ENCODE peak calls at places on chromosomes 1 and 21, in five cellular contexts. One of them, this sample, is unnamed.

GRCh38 chr1:83692524-83693336 is 306.2 kb downstream of the TTLL7 start:
- DNase-seq in naive thymus-derived CD8-positive, alpha-beta T cell: no peak
- DNase-seq in activated CD8-positive, alpha-beta T cell treated with anti-CD3 and anti-CD28 coated beads, Interleukin-2, amount 10 ng/mL, durations not matched to agents 7 days and 5 days: peak; percentile 40
- DNase-seq in iPS-NIHi11: peak; percentile 78
- DNase-seq in cardiac fibroblast: peak; percentile 25
- DNase-seq in this sample: no peak

GRCh38 chr1:231519166-231519565 is 9.3 kb upstream of the TSNAX start:
- DNase-seq in naive thymus-derived CD8-positive, alpha-beta T cell: no peak
- DNase-seq in activated CD8-positive, alpha-beta T cell treated with anti-CD3 and anti-CD28 coated beads, Interleukin-2, amount 10 ng/mL, durations not matched to agents 7 days and 5 days: no peak
- DNase-seq in iPS-NIHi11: no peak
- DNase-seq in cardiac fibroblast: no peak
- DNase-seq in this sample: no peak

GRCh38 chr1:223834660-223835263 is 11.0 kb downstream of the TP53BP2 start:
- DNase-seq in naive thymus-derived CD8-positive, alpha-beta T cell: no peak
- DNase-seq in activated CD8-positive, alpha-beta T cell treated with anti-CD3 and anti-CD28 coated beads, Interleukin-2, amount 10 ng/mL, durations not matched to agents 7 days and 5 days: no peak
- DNase-seq in iPS-NIHi11: no peak
- DNase-seq in cardiac fibroblast: peak; percentile 85
- DNase-seq in this sample: no peak

GRCh38 chr1:40153073-40153770 is 8.0 kb upstream of the RLF start:
- DNase-seq in naive thymus-derived CD8-positive, alpha-beta T cell: no peak
- DNase-seq in activated CD8-positive, alpha-beta T cell treated with anti-CD3 and anti-CD28 coated beads, Interleukin-2, amount 10 ng/mL, durations not matched to agents 7 days and 5 days: peak; percentile 63
- DNase-seq in iPS-NIHi11: peak; percentile 23
- DNase-seq in cardiac fibroblast: peak; percentile 80
- DNase-seq in this sample: no peak

GRCh38 chr1:96973605-96974004 is 252.0 kb downstream of the PTBP2 start:
- DNase-seq in naive thymus-derived CD8-positive, alpha-beta T cell: no peak
- DNase-seq in activated CD8-positive, alpha-beta T cell treated with anti-CD3 and anti-CD28 coated beads, Interleukin-2, amount 10 ng/mL, durations not matched to agents 7 days and 5 days: no peak
- DNase-seq in iPS-NIHi11: no peak
- DNase-seq in cardiac fibroblast: peak; percentile 20
- DNase-seq in this sample: no peak

GRCh38 chr21:46381521-46381920 is 57.6 kb downstream of the PCNT start:
- DNase-seq in naive thymus-derived CD8-positive, alpha-beta T cell: no peak
- DNase-seq in activated CD8-positive, alpha-beta T cell treated with anti-CD3 and anti-CD28 coated beads, Interleukin-2, amount 10 ng/mL, durations not matched to agents 7 days and 5 days: no peak
- DNase-seq in iPS-NIHi11: no peak
- DNase-seq in cardiac fibroblast: no peak
- DNase-seq in this sample: no peak

GRCh38 chr21:36820176-36821031 is 121.5 kb downstream of the SIM2 start:
- DNase-seq in naive thymus-derived CD8-positive, alpha-beta T cell: no peak
- DNase-seq in activated CD8-positive, alpha-beta T cell treated with anti-CD3 and anti-CD28 coated beads, Interleukin-2, amount 10 ng/mL, durations not matched to agents 7 days and 5 days: no peak
- DNase-seq in iPS-NIHi11: peak; percentile 79
- DNase-seq in cardiac fibroblast: peak; percentile 29
- DNase-seq in this sample: no peak

GRCh38 chr1:32894019-32894600 is 7.1 kb downstream of the TMEM54 start:
- DNase-seq in naive thymus-derived CD8-positive, alpha-beta T cell: no peak
- DNase-seq in activated CD8-positive, alpha-beta T cell treated with anti-CD3 and anti-CD28 coated beads, Interleukin-2, amount 10 ng/mL, durations not matched to agents 7 days and 5 days: no peak
- DNase-seq in iPS-NIHi11: peak; percentile 56
- DNase-seq in cardiac fibroblast: no peak
- DNase-seq in this sample: no peak

GRCh38 chr1:159465191-159465603 is 25.7 kb downstream of the OR10J1 start:
- DNase-seq in naive thymus-derived CD8-positive, alpha-beta T cell: no peak
- DNase-seq in activated CD8-positive, alpha-beta T cell treated with anti-CD3 and anti-CD28 coated beads, Interleukin-2, amount 10 ng/mL, durations not matched to agents 7 days and 5 days: no peak
- DNase-seq in iPS-NIHi11: no peak
- DNase-seq in cardiac fibroblast: no peak
- DNase-seq in this sample: no peak

GRCh38 chr1:154198756-154199562 is 7.1 kb upstream of the TPM3 start:
- DNase-seq in naive thymus-derived CD8-positive, alpha-beta T cell: no peak
- DNase-seq in activated CD8-positive, alpha-beta T cell treated with anti-CD3 and anti-CD28 coated beads, Interleukin-2, amount 10 ng/mL, durations not matched to agents 7 days and 5 days: peak; percentile 70
- DNase-seq in iPS-NIHi11: peak; percentile 74
- DNase-seq in cardiac fibroblast: peak; percentile 78
- DNase-seq in this sample: peak; percentile 13

GRCh38 chr1:185316163-185317033 is 645 bp downstream of the IVNS1ABP start:
- DNase-seq in naive thymus-derived CD8-positive, alpha-beta T cell: peak; percentile 89
- DNase-seq in activated CD8-positive, alpha-beta T cell treated with anti-CD3 and anti-CD28 coated beads, Interleukin-2, amount 10 ng/mL, durations not matched to agents 7 days and 5 days: peak; percentile 94
- DNase-seq in iPS-NIHi11: peak; percentile 84
- DNase-seq in cardiac fibroblast: peak; percentile 96
- DNase-seq in this sample: peak; percentile 84

GRCh38 chr1:9894115-9894514 is 16.0 kb downstream of the CTNNBIP1 start:
- DNase-seq in naive thymus-derived CD8-positive, alpha-beta T cell: no peak
- DNase-seq in activated CD8-positive, alpha-beta T cell treated with anti-CD3 and anti-CD28 coated beads, Interleukin-2, amount 10 ng/mL, durations not matched to agents 7 days and 5 days: no peak
- DNase-seq in iPS-NIHi11: no peak
- DNase-seq in cardiac fibroblast: no peak
- DNase-seq in this sample: no peak

GRCh38 chr1:89622895-89623294 is 10.0 kb upstream of the LRRC8C start:
- DNase-seq in naive thymus-derived CD8-positive, alpha-beta T cell: no peak
- DNase-seq in activated CD8-positive, alpha-beta T cell treated with anti-CD3 and anti-CD28 coated beads, Interleukin-2, amount 10 ng/mL, durations not matched to agents 7 days and 5 days: peak; percentile 19
- DNase-seq in iPS-NIHi11: no peak
- DNase-seq in cardiac fibroblast: peak; percentile 66
- DNase-seq in this sample: no peak

GRCh38 chr1:8536521-8536920 is 218.6 kb downstream of the SLC45A1 start:
- DNase-seq in naive thymus-derived CD8-positive, alpha-beta T cell: no peak
- DNase-seq in activated CD8-positive, alpha-beta T cell treated with anti-CD3 and anti-CD28 coated beads, Interleukin-2, amount 10 ng/mL, durations not matched to agents 7 days and 5 days: no peak
- DNase-seq in iPS-NIHi11: no peak
- DNase-seq in cardiac fibroblast: no peak
- DNase-seq in this sample: no peak

GRCh38 chr1:67833595-67833926 is 294 bp upstream of the GNG12 start:
- DNase-seq in naive thymus-derived CD8-positive, alpha-beta T cell: no peak
- DNase-seq in activated CD8-positive, alpha-beta T cell treated with anti-CD3 and anti-CD28 coated beads, Interleukin-2, amount 10 ng/mL, durations not matched to agents 7 days and 5 days: no peak
- DNase-seq in iPS-NIHi11: no peak
- DNase-seq in cardiac fibroblast: peak; percentile 77
- DNase-seq in this sample: no peak

GRCh38 chr21:25107708-25108107 is 499.6 kb downstream of the MRPL39 start:
- DNase-seq in naive thymus-derived CD8-positive, alpha-beta T cell: no peak
- DNase-seq in activated CD8-positive, alpha-beta T cell treated with anti-CD3 and anti-CD28 coated beads, Interleukin-2, amount 10 ng/mL, durations not matched to agents 7 days and 5 days: no peak
- DNase-seq in iPS-NIHi11: no peak
- DNase-seq in cardiac fibroblast: peak; percentile 37
- DNase-seq in this sample: no peak

This sample was measured in T-cell.